ENCODE peak calls at places on chromosomes 12 and 14, in seven cellular contexts. O, Q, C, L, E, S and Z are unnamed samples.

GRCh38 chr12:67237231-67237630 is 31.9 kb upstream of the CAND1 start:
- DNase-seq in O (no peak), Q (no peak), C (no peak), L (no peak), E (no peak), S (no peak), Z (no peak)

GRCh38 chr12:120846721-120847120 is 57.4 kb downstream of the SPPL3 start:
- DNase-seq in O (no peak), Q (no peak), C (no peak), L (peak; percentile 50), E (no peak), S (no peak), Z (peak; percentile 77)

GRCh38 chr14:50812180-50812579 is 18.8 kb downstream of the NIN start:
- DNase-seq in O (no peak), Q (no peak), C (no peak), L (no peak), E (no peak), S (no peak), Z (peak; percentile 23)

GRCh38 chr12:27751386-27752047 is 28.5 kb upstream of the KLHL42 start:
- DNase-seq in O (no peak), Q (peak; percentile 85), C (no peak), L (no peak), E (peak; percentile 70), S (no peak), Z (peak; percentile 85)

GRCh38 chr14:80456200-80456599 is 244.9 kb upstream of the DIO2 start:
- DNase-seq in O (no peak), Q (no peak), C (no peak), L (peak; percentile 79), E (no peak), S (no peak), Z (no peak)

GRCh38 chr14:105376521-105377440 is 21.6 kb upstream of the TEX22 start:
- DNase-seq in O (no peak), Q (no peak), C (no peak), L (no peak), E (no peak), S (no peak), Z (no peak)

GRCh38 chr14:92026548-92027190 is 13.2 kb downstream of the TRIP11 start:
- DNase-seq in O (no peak), Q (no peak), C (no peak), L (no peak), E (no peak), S (no peak), Z (no peak)

GRCh38 chr12:88445715-88446393 is 134.4 kb downstream of the KITLG start:
- DNase-seq in O (no peak), Q (no peak), C (no peak), L (no peak), E (no peak), S (no peak), Z (no peak)

GRCh38 chr12:38110026-38110699 is 206.4 kb upstream of the ALG10B start:
- DNase-seq in O (no peak), Q (no peak), C (no peak), L (no peak), E (no peak), S (no peak), Z (no peak)

GRCh38 chr12:51320695-51321320 is 3.2 kb downstream of the BIN2 start:
- DNase-seq in O (peak; percentile 5), Q (no peak), C (no peak), L (peak; percentile 26), E (peak; percentile 79), S (no peak), Z (peak; percentile 37)

GRCh38 chr12:129203456-129203855 is 350.2 kb downstream of the GLT1D1 start:
- DNase-seq in O (no peak), Q (no peak), C (no peak), L (no peak), E (no peak), S (no peak), Z (no peak)

GRCh38 chr12:132106921-132107320 is 37.2 kb downstream of the DDX51 start:
- DNase-seq in O (no peak), Q (no peak), C (no peak), L (peak; percentile 59), E (no peak), S (no peak), Z (no peak)

GRCh38 chr12:101414533-101415119 is 7.1 kb upstream of the ARL1 start:
- DNase-seq in O (no peak), Q (peak; percentile 80), C (no peak), L (peak; percentile 67), E (peak; percentile 83), S (no peak), Z (peak; percentile 87)

GRCh38 chr14:20413785-20414117 is 450 bp upstream of the TEP1 start:
- DNase-seq in O (no peak), Q (peak; percentile 53), C (no peak), L (no peak), E (no peak), S (no peak), Z (peak; percentile 21)

GRCh38 chr12:112380663-112381420 is 1.4 kb downstream of the HECTD4 start:
- DNase-seq in O (no peak), Q (peak; percentile 17), C (peak; percentile 60), L (no peak), E (no peak), S (no peak), Z (no peak)

GRCh38 chr12:106058256-106059182 is 80.2 kb downstream of the NUAK1 start:
- DNase-seq in O (no peak), Q (no peak), C (no peak), L (peak; percentile 71), E (no peak), S (no peak), Z (peak; percentile 51)

GRCh38 chr14:52875707-52876106 is 75.1 kb downstream of the FERMT2 start:
- DNase-seq in O (no peak), Q (no peak), C (no peak), L (no peak), E (no peak), S (no peak), Z (peak; percentile 51)

GRCh38 chr14:68584786-68585185 is 208.1 kb downstream of the ZFP36L1 start:
- DNase-seq in O (no peak), Q (no peak), C (no peak), L (no peak), E (no peak), S (no peak), Z (no peak)

GRCh38 chr14:73237786-73238261 is 518 bp downstream of the PAPLN start:
- DNase-seq in O (no peak), Q (no peak), C (no peak), L (no peak), E (no peak), S (no peak), Z (no peak)

GRCh38 chr12:62642509-62642908 is 175.9 kb downstream of the MON2 start:
- DNase-seq in O (no peak), Q (no peak), C (no peak), L (no peak), E (no peak), S (no peak), Z (peak; percentile 23)

GRCh38 chr12:100936661-100937060 is 142.1 kb downstream of the ANO4 start:
- DNase-seq in O (no peak), Q (no peak), C (no peak), L (no peak), E (no peak), S (no peak), Z (no peak)

GRCh38 chr14:92863281-92863680 is 59.7 kb upstream of the CHGA start:
- DNase-seq in O (no peak), Q (peak; percentile 39), C (no peak), L (no peak), E (no peak), S (no peak), Z (no peak)

GRCh38 chr14:95774265-95775160 is 60.6 kb upstream of the TCL1A start:
- DNase-seq in O (peak; percentile 13), Q (peak; percentile 76), C (peak; percentile 68), L (peak; percentile 44), E (peak; percentile 57), S (no peak), Z (peak; percentile 94)

GRCh38 chr14:99601301-99601945 is 2.6 kb downstream of the CCDC85C start:
- DNase-seq in O (no peak), Q (peak; percentile 60), C (no peak), L (peak; percentile 65), E (no peak), S (no peak), Z (no peak)

GRCh38 chr12:47981496-47982260 is 18.3 kb downstream of the TMEM106C start:
- DNase-seq in O (no peak), Q (peak; percentile 76), C (no peak), L (no peak), E (no peak), S (no peak), Z (no peak)

GRCh38 chr12:71440393-71441349 is 1.1 kb downstream of the LGR5 start:
- DNase-seq in O (no peak), Q (peak; percentile 52), C (peak; percentile 35), L (no peak), E (peak; percentile 10), S (peak; percentile 60), Z (peak; percentile 31)

GRCh38 chr12:119809023-119809422 is 68.1 kb downstream of the CIT start:
- DNase-seq in O (no peak), Q (no peak), C (no peak), L (no peak), E (no peak), S (no peak), Z (no peak)

GRCh38 chr12:93166891-93167307 is 210.8 kb upstream of the NUDT4 start:
- DNase-seq in O (no peak), Q (no peak), C (no peak), L (no peak), E (no peak), S (no peak), Z (no peak)

GRCh38 chr12:752673-753400 is 458 bp downstream of the WNK1 start:
- DNase-seq in O (peak; percentile 23), Q (peak; percentile 56), C (peak; percentile 77), L (peak; percentile 21), E (peak; percentile 66), S (peak; percentile 89), Z (peak; percentile 69)

GRCh38 chr12:59005195-59005961 is 85.1 kb upstream of the LRIG3 start:
- DNase-seq in O (no peak), Q (no peak), C (no peak), L (peak; percentile 29), E (no peak), S (no peak), Z (no peak)

GRCh38 chr14:92540472-92541048 is 27.0 kb downstream of the RIN3 start:
- DNase-seq in O (no peak), Q (peak; percentile 88), C (no peak), L (peak; percentile 100), E (peak; percentile 90), S (peak; percentile 86), Z (peak; percentile 62)

GRCh38 chr12:123741937-123742572 is 20.0 kb upstream of the DNAH10 start:
- DNase-seq in O (no peak), Q (no peak), C (no peak), L (no peak), E (no peak), S (no peak), Z (no peak)

GRCh38 chr12:62436164-62436503 is 30.5 kb upstream of the MON2 start:
- DNase-seq in O (no peak), Q (no peak), C (no peak), L (no peak), E (no peak), S (no peak), Z (no peak)

GRCh38 chr12:131759176-131759575 is 48.3 kb downstream of the SFSWAP start:
- DNase-seq in O (no peak), Q (no peak), C (no peak), L (no peak), E (no peak), S (no peak), Z (no peak)

GRCh38 chr14:27315477-27315876 is 717.6 kb upstream of the NOVA1 start:
- DNase-seq in O (no peak), Q (no peak), C (no peak), L (no peak), E (no peak), S (no peak), Z (no peak)